ENCODE peak calls at places on chromosomes 1 and 21, in four cellular contexts. K, W, P and M are unnamed samples.

GRCh38 chr1:93613895-93614294 is 67.7 kb downstream of the BCAR3 start:
- DNase-seq in K (peak), W (no peak), P (no peak), M (no peak)

GRCh38 chr21:38985423-38986378 is 180.0 kb downstream of the ETS2 start:
- DNase-seq in P (peak), W (no peak), K (peak), M (no peak)

GRCh38 chr1:27332536-27333281 is 9.1 kb upstream of the SYTL1 start:
- DNase-seq in K (peak), W (peak), P (peak), M (no peak)

GRCh38 chr1:58786184-58786926 is 2.5 kb upstream of the JUN start:
- DNase-seq in W (no peak), P (no peak), K (peak), M (no peak)

GRCh38 chr1:54453509-54453908 is 47.3 kb upstream of the SSBP3 start:
- DNase-seq in K (no peak), W (no peak), P (no peak), M (no peak)

GRCh38 chr21:32427958-32428623 is 15.6 kb downstream of the EVA1C start:
- DNase-seq in P (no peak), W (no peak), K (peak), M (no peak)

GRCh38 chr21:42661688-42662429 is 8.4 kb downstream of the PDE9A start:
- DNase-seq in W (no peak), P (no peak), K (no peak), M (peak)

GRCh38 chr1:60108223-60108622 is 34.7 kb upstream of the C1orf87 start:
- DNase-seq in P (no peak), K (no peak), W (no peak), M (no peak)

GRCh38 chr1:203636306-203636705 is 9.7 kb downstream of the ATP2B4 start:
- DNase-seq in W (no peak), K (no peak), P (no peak), M (no peak)

GRCh38 chr1:218274551-218274950 is 10.5 kb upstream of the RRP15 start:
- DNase-seq in W (no peak), P (no peak), K (no peak), M (no peak)

GRCh38 chr1:212401838-212402582 is 12.7 kb downstream of the PACC1 start:
- DNase-seq in P (no peak), K (peak), W (no peak), M (no peak)

GRCh38 chr1:63739452-63739851 is 34.4 kb upstream of the ROR1 start:
- DNase-seq in W (no peak), P (no peak), K (no peak), M (no peak)

GRCh38 chr1:3658231-3658615 is 5.9 kb downstream of the TP73 start:
- DNase-seq in W (no peak), K (no peak), P (no peak), M (no peak)

GRCh38 chr1:57910782-57911181 is 486.9 kb upstream of the DAB1 start:
- DNase-seq in P (no peak), K (no peak), W (no peak), M (no peak)

GRCh38 chr1:3651011-3651938 is 1.0 kb upstream of the TP73 start:
- DNase-seq in K (no peak), P (peak), W (no peak), M (no peak)

GRCh38 chr1:35763211-35763610 is 6.6 kb downstream of the CLSPN start:
- DNase-seq in K (peak), P (no peak), W (no peak), M (no peak)

GRCh38 chr1:36172983-36173382 is 17.0 kb downstream of the MAP7D1 start:
- DNase-seq in K (no peak), P (no peak), W (no peak), M (no peak)

GRCh38 chr1:228245111-228245510 is 37.3 kb downstream of the OBSCN start:
- DNase-seq in K (no peak), W (no peak), P (no peak), M (no peak)

GRCh38 chr1:245155186-245156040 is 628 bp downstream of the KIF26B start:
- DNase-seq in K (no peak), W (no peak), P (peak), M (no peak)

GRCh38 chr1:23194119-23194984 is 22.9 kb downstream of the HTR1D start:
- DNase-seq in P (no peak), K (peak), W (no peak), M (no peak)

GRCh38 chr1:24683713-24684162 is 40.6 kb downstream of the SRRM1 start:
- DNase-seq in W (no peak), P (no peak), K (peak), M (no peak)

GRCh38 chr1:110003747-110004428 is 19.3 kb downstream of the AHCYL1 start:
- DNase-seq in P (peak), W (no peak), K (peak), M (no peak)

GRCh38 chr1:60571811-60572210 is 498.2 kb upstream of the C1orf87 start:
- DNase-seq in W (no peak), K (no peak), P (no peak), M (no peak)

GRCh38 chr1:238232036-238232744 is 341.5 kb upstream of the ZP4 start:
- DNase-seq in P (no peak), W (no peak), K (no peak), M (no peak)

GRCh38 chr21:43015906-43016540 is 41.7 kb downstream of the PKNOX1 start:
- DNase-seq in P (no peak), W (no peak), K (no peak), M (no peak)

GRCh38 chr21:41164981-41165650 is 2.8 kb upstream of the BACE2 start:
- DNase-seq in K (no peak), P (no peak), W (no peak), M (no peak)

GRCh38 chr1:64536217-64536835 is 66.4 kb downstream of the CACHD1 start:
- DNase-seq in P (no peak), W (no peak), K (no peak), M (no peak)

GRCh38 chr1:48543854-48544253 is 71.8 kb upstream of the SPATA6 start:
- DNase-seq in K (no peak), W (no peak), P (no peak), M (no peak)

GRCh38 chr1:208807446-208808117 is 563.4 kb upstream of the PLXNA2 start:
- DNase-seq in W (no peak), P (no peak), K (no peak), M (no peak)

GRCh38 chr1:226662704-226663326 is 76.3 kb downstream of the ITPKB start:
- DNase-seq in W (no peak), K (peak), P (peak), M (no peak)

GRCh38 chr1:226660410-226661182 is 78.5 kb downstream of the ITPKB start:
- DNase-seq in P (no peak), K (no peak), W (no peak), M (no peak)

GRCh38 chr1:226661271-226661670 is 77.8 kb downstream of the ITPKB start:
- DNase-seq in P (no peak), K (no peak), W (no peak), M (no peak)

GRCh38 chr1:226663327-226663704 is 75.8 kb downstream of the ITPKB start:
- DNase-seq in K (no peak), P (no peak), W (no peak), M (no peak)

DNA sequence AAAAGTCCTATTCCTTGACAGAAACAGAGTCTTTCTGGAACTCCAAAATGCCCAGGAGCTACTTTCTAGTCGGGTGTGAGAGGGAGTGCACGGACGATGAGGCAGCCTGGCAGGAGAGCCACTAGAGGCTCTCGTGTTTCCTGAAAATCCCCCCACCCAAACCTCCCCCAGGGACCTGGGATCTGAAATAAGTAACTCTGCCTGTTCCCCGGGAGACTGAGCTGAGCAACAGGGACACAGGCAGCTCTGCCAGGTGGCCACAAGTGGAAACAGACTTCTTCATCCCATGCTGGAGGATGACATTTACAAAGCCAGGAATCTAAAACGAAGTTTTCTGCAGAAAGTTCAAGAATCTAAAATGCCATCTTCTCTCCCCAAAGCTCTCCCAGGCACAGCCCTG is 77.1 kb downstream of the ITPKB start:
- DNase-seq in P (no peak), K (peak), W (no peak), M (no peak)
- TF ChIP-seq CTCF in P (no peak), K (no peak), W (no peak), M (peak)

DNA sequence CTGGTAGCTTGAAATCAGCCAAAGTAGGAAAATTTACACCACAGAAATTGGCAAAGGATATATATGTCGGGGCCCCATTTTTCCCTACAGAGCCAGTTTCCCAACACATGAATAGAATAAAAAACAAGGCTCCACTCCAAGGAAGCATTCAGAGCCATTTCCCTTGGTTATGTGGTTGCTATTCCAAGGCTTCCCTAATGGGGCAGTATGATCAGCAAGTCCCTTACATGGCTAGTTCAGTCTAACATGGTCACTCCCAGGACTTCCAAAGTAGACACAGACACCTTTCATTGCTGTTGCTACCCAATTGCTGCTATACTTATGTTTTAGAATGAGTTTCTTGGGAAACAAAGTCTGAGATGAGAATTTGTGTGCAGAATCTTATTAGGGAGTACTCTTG is 93.1 kb downstream of the C21orf91 start:
- DNase-seq in W (no peak), P (no peak), K (no peak), M (no peak)
- TF ChIP-seq CTCF in W (peak), P (no peak), K (no peak), M (peak)

GRCh38 chr1:114108741-114109255 is 44.9 kb downstream of the SYT6 start:
- DNase-seq in P (peak), K (no peak), W (no peak), M (no peak)

GRCh38 chr1:114103992-114104391 is 49.7 kb downstream of the SYT6 start:
- DNase-seq in K (no peak), P (no peak), W (no peak), M (no peak)

GRCh38 chr1:114110011-114110410 is 43.7 kb downstream of the SYT6 start:
- DNase-seq in P (no peak), W (no peak), K (no peak), M (no peak)

GRCh38 chr1:114105401-114105979 is 48.2 kb downstream of the SYT6 start:
- DNase-seq in P (no peak), W (no peak), K (no peak), M (no peak)

GRCh38 chr1:114107474-114108175 is 46.0 kb downstream of the SYT6 start:
- DNase-seq in P (no peak), W (no peak), K (no peak), M (no peak)
- TF ChIP-seq CTCF in P (no peak), W (no peak), K (no peak), M (no peak)

GRCh38 chr1:153957744-153958110 is 685 bp downstream of the CRTC2 start:
- DNase-seq in P (peak), W (no peak), K (peak), M (no peak)

GRCh38 chr1:153958961-153959260 is 499 bp upstream of the CRTC2 start:
- DNase-seq in K (no peak), P (no peak), W (no peak), M (no peak)

GRCh38 chr1:153956997-153957715 is 1.3 kb downstream of the CRTC2 start:
- DNase-seq in P (no peak), W (no peak), K (no peak), M (no peak)

GRCh38 chr1:153959454-153959853 is 1.0 kb upstream of the CRTC2 start:
- DNase-seq in K (no peak), W (no peak), P (no peak), M (no peak)

GRCh38 chr1:153958111-153958960 is at the start of gene CRTC2:
- DNase-seq in W (peak), P (peak), K (peak), M (peak)
- TF ChIP-seq CTCF in W (no peak), P (peak), K (no peak), M (peak)

DNA sequence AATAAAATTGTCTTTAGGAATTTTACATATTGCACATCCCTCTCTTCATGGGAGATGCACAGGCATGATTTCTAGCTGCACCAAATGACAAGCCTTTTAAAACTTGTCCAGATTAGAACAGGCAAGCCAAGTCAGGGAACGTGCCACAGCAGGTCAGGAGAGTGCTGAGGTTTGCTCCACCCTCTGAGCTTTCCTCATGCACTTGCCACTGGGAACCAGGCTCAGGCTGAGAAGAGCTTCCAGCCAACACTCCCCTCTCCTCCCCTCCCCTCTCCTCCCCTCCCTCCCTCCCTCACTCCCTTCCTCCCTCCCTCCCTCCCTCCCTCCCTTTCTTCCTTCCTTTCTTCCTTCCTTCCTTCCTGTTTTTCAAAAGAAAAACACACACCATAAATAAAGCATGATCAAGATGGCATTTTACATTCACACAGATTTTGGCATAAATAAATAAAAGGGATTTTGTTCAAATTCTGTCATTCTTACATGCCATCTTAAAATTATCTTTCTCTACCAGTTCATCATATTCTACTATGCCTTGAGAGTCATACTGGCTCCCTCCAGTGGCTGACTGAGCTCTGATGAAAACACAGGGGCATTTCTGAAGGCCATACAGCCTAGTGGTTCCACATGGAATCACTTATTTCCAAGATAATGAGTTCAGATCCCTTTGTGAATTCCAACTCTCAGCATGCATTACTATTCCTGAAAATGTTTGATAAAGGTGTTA is 622.8 kb upstream of the PKN2 start:
- DNase-seq in P (peak), K (peak), W (no peak), M (no peak)
- TF ChIP-seq CTCF in P (peak), K (peak), W (peak), M (peak)

DNA sequence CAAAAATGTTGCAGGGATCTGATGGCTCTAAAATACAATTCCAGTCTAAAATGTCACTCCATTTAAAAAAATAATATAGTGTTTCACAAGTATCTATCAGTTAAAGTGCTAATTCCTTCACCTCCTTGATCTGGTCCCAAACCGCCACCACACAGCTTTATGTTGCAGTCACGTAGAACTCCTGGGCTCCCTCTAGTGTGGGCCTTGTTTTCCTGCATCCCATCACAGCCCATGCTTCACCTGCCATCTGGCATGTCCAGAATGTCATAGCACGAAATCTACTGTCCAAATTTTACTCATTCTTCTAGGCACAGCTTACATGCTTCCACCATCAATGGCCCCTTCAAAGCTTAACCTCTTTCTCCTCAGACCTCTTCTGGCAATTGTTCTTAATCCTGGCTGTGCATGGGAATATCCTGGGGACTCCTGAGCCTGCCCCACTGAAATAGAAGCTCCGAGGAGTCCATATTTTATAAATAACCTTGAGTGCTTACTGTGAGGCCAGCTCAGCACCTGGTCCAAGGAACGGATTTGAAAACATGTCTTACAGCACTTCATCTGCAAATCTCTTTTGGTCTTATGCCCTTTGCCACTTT is 15.5 kb downstream of the FYB2 start:
- DNase-seq in K (no peak), W (no peak), P (peak), M (no peak)
- TF ChIP-seq CTCF in K (peak), W (peak), P (peak), M (peak)

GRCh38 chr21:22763442-22763841 is 1765.2 kb downstream of the NCAM2 start:
- DNase-seq in K (no peak), P (no peak), W (no peak), M (no peak)
- TF ChIP-seq CTCF in K (no peak), P (no peak), W (no peak), M (no peak)

DNA sequence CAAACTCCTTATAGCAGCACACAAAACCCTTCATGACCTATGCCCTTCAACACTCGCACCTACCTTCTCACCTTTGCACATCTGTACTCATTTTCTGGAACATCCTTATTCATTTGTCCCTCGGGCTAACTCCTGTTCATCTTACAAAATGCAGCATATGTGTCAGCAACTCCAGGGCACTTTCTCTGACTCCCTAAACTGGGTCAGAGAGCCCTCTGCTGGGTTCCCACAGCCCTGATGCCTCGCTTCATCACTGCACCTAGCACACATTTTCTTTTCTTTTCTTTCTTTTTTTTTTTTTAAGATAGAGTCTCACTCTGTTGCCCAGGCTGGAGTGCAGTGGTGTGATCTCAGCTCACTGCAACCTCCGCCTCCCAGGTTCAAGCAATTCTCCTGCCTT is 54.0 kb downstream of the RAB3B start:
- DNase-seq in K (peak), W (no peak), P (no peak), M (no peak)
- TF ChIP-seq CTCF in K (peak), W (no peak), P (no peak), M (no peak)

DNA sequence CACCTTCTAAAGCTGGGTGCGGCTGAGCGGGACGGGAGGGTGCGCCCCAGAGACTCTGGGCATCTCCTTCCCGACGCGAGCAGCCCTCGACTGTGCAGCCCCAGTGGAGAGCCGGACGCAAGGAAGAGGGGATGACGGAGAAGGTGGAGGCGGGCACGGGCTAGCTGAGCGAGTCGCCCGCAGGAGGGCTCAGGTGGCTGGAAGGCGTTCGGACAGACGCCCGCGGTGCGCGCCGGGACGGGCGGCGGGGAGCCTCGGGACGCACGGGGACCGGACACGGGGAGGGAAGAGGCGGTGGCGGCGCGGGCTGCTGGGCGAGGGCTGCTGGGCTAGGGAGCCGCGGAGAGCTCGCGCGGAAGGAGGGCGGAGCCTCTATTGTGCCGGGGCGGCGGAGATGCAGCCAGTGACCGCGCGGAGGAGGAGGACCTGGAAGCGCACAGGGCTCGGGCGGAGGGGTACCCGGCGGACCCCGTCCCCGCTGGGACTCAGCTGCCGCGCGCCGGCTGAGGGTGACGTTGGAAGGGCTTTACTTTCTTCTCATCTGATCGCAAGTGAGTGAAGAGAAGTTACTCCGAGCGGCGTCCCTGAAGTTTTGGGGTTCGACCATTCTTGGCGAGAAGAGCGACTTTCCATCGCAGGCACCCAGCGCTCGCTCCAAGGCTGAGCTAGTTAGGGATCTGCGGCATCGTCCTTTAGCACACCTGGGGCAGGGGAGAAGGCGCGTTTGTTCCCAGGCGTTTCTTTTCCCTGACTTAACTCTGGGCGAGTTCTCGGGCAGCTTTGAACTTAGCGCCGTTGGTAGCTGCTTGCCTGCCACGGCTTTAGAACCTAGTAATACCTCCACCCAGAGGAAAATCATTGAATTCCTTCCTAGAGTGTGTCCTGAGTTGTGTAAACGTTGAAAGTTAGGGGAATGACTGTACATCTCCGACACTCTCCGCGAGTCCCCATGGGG is at the start of gene OLFML2B:
- DNase-seq in K (peak), P (peak), W (peak), M (peak)
- TF ChIP-seq CTCF in K (peak), P (no peak), W (no peak), M (peak)